ENCODE peak calls at places on chromosome 10, in nine cellular contexts. I, T, R, W, U, C, Y, X and G are unnamed samples.

GRCh38 chr10:128062331-128062730 is 63.9 kb downstream of the MKI67 start:
- DNase-seq in Y (no peak), W (no peak), T (no peak), R (peak; percentile 68), I (no peak), U (peak; percentile 39), X (no peak), C (no peak), G (no peak)

GRCh38 chr10:13382759-13383753 is 35.0 kb upstream of the SEPHS1 start:
- DNase-seq in R (peak; percentile 18), U (no peak), W (no peak), C (peak; percentile 17), Y (peak; percentile 53), I (no peak), X (peak; percentile 47), T (no peak), G (peak; percentile 76)

GRCh38 chr10:77350711-77351119 is 286.9 kb downstream of the KCNMA1 start:
- DNase-seq in W (peak; percentile 100), I (peak; percentile 97), T (no peak), R (peak; percentile 46), U (no peak), Y (no peak), X (peak; percentile 68), C (peak; percentile 99), G (peak; percentile 86)

GRCh38 chr10:130962240-130963051 is 349.1 kb downstream of the TCERG1L start:
- DNase-seq in I (no peak), W (no peak), T (no peak), C (no peak), U (no peak), Y (no peak), X (no peak), R (no peak), G (no peak)

GRCh38 chr10:30434273-30435067 is 486 bp downstream of the MAP3K8 start:
- DNase-seq in R (peak; percentile 87), U (peak; percentile 75), I (no peak), W (peak; percentile 74), T (no peak), C (peak; percentile 87), X (peak; percentile 69), Y (peak; percentile 72), G (peak; percentile 72)

GRCh38 chr10:132219486-132219885 is 32.7 kb downstream of the DPYSL4 start:
- DNase-seq in Y (no peak), T (no peak), R (no peak), X (no peak), C (no peak), U (no peak), I (no peak), W (no peak), G (no peak)

GRCh38 chr10:131033166-131034085 is 278.1 kb downstream of the TCERG1L start:
- DNase-seq in U (no peak), C (no peak), W (no peak), X (no peak), T (no peak), Y (no peak), R (no peak), I (no peak), G (no peak)

GRCh38 chr10:130403153-130403890 is 267.1 kb downstream of the GLRX3 start:
- DNase-seq in X (no peak), R (no peak), W (no peak), Y (peak; percentile 23), I (no peak), T (no peak), U (no peak), C (no peak), G (no peak)

GRCh38 chr10:69065406-69066361 is 22.2 kb upstream of the SRGN start:
- DNase-seq in Y (no peak), U (no peak), C (peak; percentile 86), R (peak; percentile 51), W (peak; percentile 80), I (no peak), T (no peak), X (no peak), G (no peak)
- H2AFZ ChIP-seq in Y (no peak overlapping the region), U (no peak overlapping the region), C (peak overlapping the region; percentile 72), R (no peak overlapping the region), W (peak overlapping the region; percentile 76), I (peak overlapping the region; percentile 5), T (no peak overlapping the region), X (peak overlapping the region; percentile 93), G (no peak overlapping the region)

GRCh38 chr10:69475433-69475830 is 24.2 kb downstream of the TSPAN15 start:
- DNase-seq in X (no peak), C (no peak), T (no peak), I (no peak), U (no peak), R (no peak), Y (no peak), W (no peak), G (no peak)

GRCh38 chr10:69472544-69472943 is 21.3 kb downstream of the TSPAN15 start:
- DNase-seq in Y (no peak), T (no peak), W (no peak), U (no peak), C (no peak), R (no peak), X (no peak), I (no peak), G (no peak)

GRCh38 chr10:69472142-69472541 is 20.9 kb downstream of the TSPAN15 start:
- DNase-seq in U (no peak), W (no peak), X (no peak), C (no peak), I (no peak), Y (no peak), T (no peak), R (no peak), G (no peak)

GRCh38 chr10:69473304-69473985 is 22.2 kb downstream of the TSPAN15 start:
- DNase-seq in X (no peak), I (no peak), C (no peak), T (no peak), R (no peak), U (no peak), W (no peak), Y (no peak), G (no peak)

GRCh38 chr10:69474688-69475432 is 23.6 kb downstream of the TSPAN15 start:
- DNase-seq in I (no peak), U (no peak), W (peak; percentile 51), X (no peak), Y (no peak), R (no peak), T (no peak), C (peak; percentile 88), G (no peak)
- H2AFZ ChIP-seq in I (no peak overlapping the region), U (no peak overlapping the region), W (peak overlapping the region; percentile 74), X (no peak overlapping the region), Y (no peak overlapping the region), R (no peak overlapping the region), T (no peak overlapping the region), C (peak overlapping the region; percentile 40), G (no peak overlapping the region)

GRCh38 chr10:80542053-80542452 is 4.4 kb downstream of the SH2D4B start:
- DNase-seq in T (no peak), R (no peak), X (no peak), W (peak; percentile 5), C (no peak), I (peak; percentile 70), U (no peak), Y (no peak), G (no peak)
- H2AFZ ChIP-seq in T (no peak overlapping the region), R (no peak overlapping the region), X (no peak overlapping the region), W (no peak overlapping the region), C (no peak overlapping the region), I (no peak overlapping the region), U (no peak overlapping the region), Y (no peak overlapping the region), G (no peak overlapping the region)

GRCh38 chr10:118249714-118250113 is 92.4 kb downstream of the FAM204A start:
- DNase-seq in I (no peak), Y (no peak), U (no peak), X (no peak), R (no peak), C (no peak), W (no peak), T (no peak), G (no peak)
- H2AFZ ChIP-seq in I (no peak overlapping the region), Y (no peak overlapping the region), U (no peak overlapping the region), X (no peak overlapping the region), R (no peak overlapping the region), C (no peak overlapping the region), W (no peak overlapping the region), T (no peak overlapping the region), G (no peak overlapping the region)

GRCh38 chr10:78902815-78903214 is 166.0 kb upstream of the ZMIZ1 start:
- DNase-seq in X (no peak), Y (no peak), I (no peak), C (no peak), U (no peak), R (no peak), T (no peak), W (no peak), G (no peak)
- H2AFZ ChIP-seq in X (no peak overlapping the region), Y (no peak overlapping the region), I (no peak overlapping the region), C (no peak overlapping the region), U (no peak overlapping the region), R (no peak overlapping the region), T (no peak overlapping the region), W (no peak overlapping the region), G (no peak overlapping the region)